ENCODE peak calls at places on chromosomes 13 and 19, in five cellular contexts. One of them, this sample, is unnamed.

GRCh38 chr19:12786149-12786870 is 5.0 kb upstream of the JUNB start:
- DNase-seq in adrenal gland: peak
- DNase-seq in breast epithelium: peak
- DNase-seq in fibroblast of mammary gland: no peak
- DNase-seq in left ventricle myocardium inferior: peak
- DNase-seq in this sample: peak

GRCh38 chr19:54552913-54553310 is 20.7 kb upstream of the LILRA2 start:
- DNase-seq in adrenal gland: no peak
- DNase-seq in breast epithelium: no peak
- DNase-seq in fibroblast of mammary gland: no peak
- DNase-seq in left ventricle myocardium inferior: no peak
- DNase-seq in this sample: peak

GRCh38 chr13:110560606-110561334 is 752 bp downstream of the RAB20 start:
- DNase-seq in adrenal gland: peak
- DNase-seq in breast epithelium: no peak
- DNase-seq in fibroblast of mammary gland: no peak
- DNase-seq in left ventricle myocardium inferior: peak
- DNase-seq in this sample: no peak

GRCh38 chr19:35608250-35608649 is 4.3 kb upstream of the HAUS5 start:
- DNase-seq in adrenal gland: no peak
- DNase-seq in breast epithelium: no peak
- DNase-seq in fibroblast of mammary gland: no peak
- DNase-seq in left ventricle myocardium inferior: no peak
- DNase-seq in this sample: no peak

GRCh38 chr13:83312194-83312593 is 570.1 kb downstream of the SLITRK1 start:
- DNase-seq in adrenal gland: no peak
- DNase-seq in breast epithelium: no peak
- DNase-seq in fibroblast of mammary gland: no peak
- DNase-seq in left ventricle myocardium inferior: no peak
- DNase-seq in this sample: no peak

GRCh38 chr13:31862828-31863227 is 123.5 kb downstream of the RXFP2 start:
- DNase-seq in adrenal gland: no peak
- DNase-seq in breast epithelium: no peak
- DNase-seq in fibroblast of mammary gland: no peak
- DNase-seq in left ventricle myocardium inferior: no peak
- DNase-seq in this sample: no peak

GRCh38 chr19:10286803-10287737 is at the start of gene ICAM4:
- DNase-seq in adrenal gland: peak
- DNase-seq in breast epithelium: no peak
- DNase-seq in fibroblast of mammary gland: no peak
- DNase-seq in left ventricle myocardium inferior: peak
- DNase-seq in this sample: peak

GRCh38 chr13:51180853-51181511 is 41.2 kb upstream of the FAM124A start:
- DNase-seq in adrenal gland: no peak
- DNase-seq in breast epithelium: no peak
- DNase-seq in fibroblast of mammary gland: no peak
- DNase-seq in left ventricle myocardium inferior: no peak
- DNase-seq in this sample: no peak

GRCh38 chr13:47277774-47278173 is 380.9 kb upstream of the HTR2A start:
- DNase-seq in adrenal gland: no peak
- DNase-seq in breast epithelium: no peak
- DNase-seq in fibroblast of mammary gland: peak
- DNase-seq in left ventricle myocardium inferior: no peak
- DNase-seq in this sample: no peak

GRCh38 chr19:56837892-56838679 is 2.4 kb downstream of the PEG3 start:
- DNase-seq in adrenal gland: peak
- DNase-seq in breast epithelium: peak
- DNase-seq in fibroblast of mammary gland: peak
- DNase-seq in left ventricle myocardium inferior: peak
- DNase-seq in this sample: peak

GRCh38 chr19:17601683-17602082 is 46.2 kb downstream of the COLGALT1 start:
- DNase-seq in adrenal gland: no peak
- DNase-seq in breast epithelium: no peak
- DNase-seq in fibroblast of mammary gland: no peak
- DNase-seq in left ventricle myocardium inferior: no peak
- DNase-seq in this sample: no peak

GRCh38 chr13:100875392-100876043 is 200.9 kb upstream of the TMTC4 start:
- DNase-seq in adrenal gland: no peak
- DNase-seq in breast epithelium: no peak
- DNase-seq in fibroblast of mammary gland: peak
- DNase-seq in left ventricle myocardium inferior: no peak
- DNase-seq in this sample: no peak

GRCh38 chr19:47447470-47448359 is 24.0 kb downstream of the SLC8A2 start:
- DNase-seq in adrenal gland: peak
- DNase-seq in breast epithelium: peak
- DNase-seq in fibroblast of mammary gland: peak
- DNase-seq in left ventricle myocardium inferior: peak
- DNase-seq in this sample: no peak

GRCh38 chr13:111269508-111269907 is 50.9 kb upstream of the TEX29 start:
- DNase-seq in adrenal gland: peak
- DNase-seq in breast epithelium: no peak
- DNase-seq in fibroblast of mammary gland: no peak
- DNase-seq in left ventricle myocardium inferior: no peak
- DNase-seq in this sample: no peak

GRCh38 chr13:114110091-114110829 is 22.2 kb downstream of the RASA3 start:
- DNase-seq in adrenal gland: no peak
- DNase-seq in breast epithelium: no peak
- DNase-seq in fibroblast of mammary gland: peak
- DNase-seq in left ventricle myocardium inferior: no peak
- DNase-seq in this sample: peak

GRCh38 chr13:39263033-39263432 is 224.8 kb downstream of the NHLRC3 start:
- DNase-seq in adrenal gland: peak
- DNase-seq in breast epithelium: no peak
- DNase-seq in fibroblast of mammary gland: peak
- DNase-seq in left ventricle myocardium inferior: no peak
- DNase-seq in this sample: peak

GRCh38 chr13:112057736-112058518 is 9.0 kb upstream of the SOX1 start:
- DNase-seq in adrenal gland: no peak
- DNase-seq in breast epithelium: no peak
- DNase-seq in fibroblast of mammary gland: no peak
- DNase-seq in left ventricle myocardium inferior: no peak
- DNase-seq in this sample: no peak

GRCh38 chr13:39452412-39452811 is 150.6 kb downstream of the LHFPL6 start:
- DNase-seq in adrenal gland: no peak
- DNase-seq in breast epithelium: no peak
- DNase-seq in fibroblast of mammary gland: peak
- DNase-seq in left ventricle myocardium inferior: no peak
- DNase-seq in this sample: no peak

GRCh38 chr13:41494202-41494601 is 36.9 kb downstream of the RGCC start:
- DNase-seq in adrenal gland: no peak
- DNase-seq in breast epithelium: no peak
- DNase-seq in fibroblast of mammary gland: no peak
- DNase-seq in left ventricle myocardium inferior: peak
- DNase-seq in this sample: no peak

GRCh38 chr13:43985437-43986051 is 105.8 kb downstream of the LACC1 start:
- DNase-seq in adrenal gland: no peak
- DNase-seq in breast epithelium: no peak
- DNase-seq in fibroblast of mammary gland: no peak
- DNase-seq in left ventricle myocardium inferior: no peak
- DNase-seq in this sample: no peak

GRCh38 chr13:51907040-51907732 is 45.4 kb downstream of the CCDC70 start:
- DNase-seq in adrenal gland: no peak
- DNase-seq in breast epithelium: no peak
- DNase-seq in fibroblast of mammary gland: no peak
- DNase-seq in left ventricle myocardium inferior: no peak
- DNase-seq in this sample: no peak

GRCh38 chr13:26679945-26680516 is 80.6 kb downstream of the GPR12 start:
- DNase-seq in adrenal gland: no peak
- DNase-seq in breast epithelium: no peak
- DNase-seq in fibroblast of mammary gland: peak
- DNase-seq in left ventricle myocardium inferior: no peak
- DNase-seq in this sample: no peak

GRCh38 chr19:44756089-44756562 is 7.6 kb downstream of the BCL3 start:
- DNase-seq in adrenal gland: no peak
- DNase-seq in breast epithelium: no peak
- DNase-seq in fibroblast of mammary gland: no peak
- DNase-seq in left ventricle myocardium inferior: no peak
- DNase-seq in this sample: no peak

GRCh38 chr19:44754743-44755066 is 6.2 kb downstream of the BCL3 start:
- DNase-seq in adrenal gland: no peak
- DNase-seq in breast epithelium: no peak
- DNase-seq in fibroblast of mammary gland: no peak
- DNase-seq in left ventricle myocardium inferior: no peak
- DNase-seq in this sample: no peak

GRCh38 chr19:44753619-44753931 is 5.1 kb downstream of the BCL3 start:
- DNase-seq in adrenal gland: no peak
- DNase-seq in breast epithelium: no peak
- DNase-seq in fibroblast of mammary gland: no peak
- DNase-seq in left ventricle myocardium inferior: no peak
- DNase-seq in this sample: no peak

GRCh38 chr19:44753932-44754742 is 5.6 kb downstream of the BCL3 start:
- DNase-seq in adrenal gland: peak
- DNase-seq in breast epithelium: peak
- DNase-seq in fibroblast of mammary gland: peak
- DNase-seq in left ventricle myocardium inferior: peak
- DNase-seq in this sample: peak

DNA sequence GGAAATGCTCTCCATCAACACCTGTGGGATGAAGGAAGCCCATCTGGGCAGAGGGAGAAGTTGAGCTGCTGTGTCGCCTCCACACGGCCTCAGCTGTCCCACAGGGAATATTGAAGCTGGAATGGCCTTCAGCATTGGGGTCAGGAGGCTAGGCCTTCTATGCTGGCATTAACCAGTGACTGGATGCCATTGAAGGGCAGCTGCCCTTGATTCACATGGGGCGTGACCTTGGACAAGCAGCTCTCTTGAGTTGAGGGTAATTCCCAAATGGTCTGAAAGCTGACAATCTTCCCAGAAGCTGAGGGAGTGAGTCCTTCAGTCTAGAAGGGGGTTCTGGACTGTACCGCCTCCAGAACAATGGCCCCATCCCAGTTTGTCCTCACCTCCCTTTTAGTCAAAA is 6.7 kb downstream of the BCL3 start:
- DNase-seq in adrenal gland: no peak
- DNase-seq in breast epithelium: no peak
- DNase-seq in fibroblast of mammary gland: no peak
- DNase-seq in left ventricle myocardium inferior: no peak
- DNase-seq in this sample: no peak
- H3K4me3 ChIP-seq in adrenal gland: no peak
- H3K4me3 ChIP-seq in breast epithelium: peak
- H3K4me3 ChIP-seq in fibroblast of mammary gland: no peak
- H3K4me3 ChIP-seq in left ventricle myocardium inferior: peak
- H3K4me3 ChIP-seq in this sample: no peak

DNA sequence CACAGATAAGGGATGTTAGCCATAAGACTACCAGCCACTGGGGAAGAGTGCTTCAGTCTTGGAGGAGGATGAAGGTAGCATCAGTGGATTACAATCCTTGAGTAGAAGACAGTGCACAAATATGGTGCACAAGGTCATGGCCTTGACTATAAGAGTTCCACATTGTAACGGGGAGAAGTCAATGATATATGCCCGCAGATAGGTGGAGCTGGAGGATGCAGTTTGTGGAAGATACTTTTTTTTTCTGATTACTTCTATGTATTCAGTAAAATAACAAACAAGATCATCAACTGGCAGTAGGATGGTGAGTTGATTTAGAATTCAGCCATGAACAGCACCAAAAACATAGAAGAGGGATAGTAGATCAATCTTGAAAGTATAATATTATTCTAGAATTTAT is 926.8 kb upstream of the MIR17HG start:
- DNase-seq in adrenal gland: no peak
- DNase-seq in breast epithelium: no peak
- DNase-seq in fibroblast of mammary gland: peak
- DNase-seq in left ventricle myocardium inferior: no peak
- DNase-seq in this sample: no peak
- TF ChIP-seq CTCF in adrenal gland: no peak
- TF ChIP-seq CTCF in breast epithelium: no peak
- TF ChIP-seq CTCF in fibroblast of mammary gland: peak
- TF ChIP-seq CTCF in left ventricle myocardium inferior: no peak
- TF ChIP-seq CTCF in this sample: no peak

GRCh38 chr19:4580021-4580901 is 20.8 kb upstream of the SEMA6B start:
- DNase-seq in adrenal gland: no peak
- DNase-seq in breast epithelium: no peak
- DNase-seq in fibroblast of mammary gland: no peak
- DNase-seq in left ventricle myocardium inferior: no peak
- DNase-seq in this sample: no peak

GRCh38 chr19:4580961-4581380 is 21.5 kb upstream of the SEMA6B start:
- DNase-seq in adrenal gland: no peak
- DNase-seq in breast epithelium: no peak
- DNase-seq in fibroblast of mammary gland: no peak
- DNase-seq in left ventricle myocardium inferior: no peak
- DNase-seq in this sample: no peak

GRCh38 chr19:4582112-4582553 is 22.6 kb upstream of the SEMA6B start:
- DNase-seq in adrenal gland: no peak
- DNase-seq in breast epithelium: no peak
- DNase-seq in fibroblast of mammary gland: no peak
- DNase-seq in left ventricle myocardium inferior: no peak
- DNase-seq in this sample: no peak

GRCh38 chr19:4582980-4583842 is 23.7 kb upstream of the SEMA6B start:
- DNase-seq in adrenal gland: peak
- DNase-seq in breast epithelium: no peak
- DNase-seq in fibroblast of mammary gland: no peak
- DNase-seq in left ventricle myocardium inferior: no peak
- DNase-seq in this sample: no peak

DNA sequence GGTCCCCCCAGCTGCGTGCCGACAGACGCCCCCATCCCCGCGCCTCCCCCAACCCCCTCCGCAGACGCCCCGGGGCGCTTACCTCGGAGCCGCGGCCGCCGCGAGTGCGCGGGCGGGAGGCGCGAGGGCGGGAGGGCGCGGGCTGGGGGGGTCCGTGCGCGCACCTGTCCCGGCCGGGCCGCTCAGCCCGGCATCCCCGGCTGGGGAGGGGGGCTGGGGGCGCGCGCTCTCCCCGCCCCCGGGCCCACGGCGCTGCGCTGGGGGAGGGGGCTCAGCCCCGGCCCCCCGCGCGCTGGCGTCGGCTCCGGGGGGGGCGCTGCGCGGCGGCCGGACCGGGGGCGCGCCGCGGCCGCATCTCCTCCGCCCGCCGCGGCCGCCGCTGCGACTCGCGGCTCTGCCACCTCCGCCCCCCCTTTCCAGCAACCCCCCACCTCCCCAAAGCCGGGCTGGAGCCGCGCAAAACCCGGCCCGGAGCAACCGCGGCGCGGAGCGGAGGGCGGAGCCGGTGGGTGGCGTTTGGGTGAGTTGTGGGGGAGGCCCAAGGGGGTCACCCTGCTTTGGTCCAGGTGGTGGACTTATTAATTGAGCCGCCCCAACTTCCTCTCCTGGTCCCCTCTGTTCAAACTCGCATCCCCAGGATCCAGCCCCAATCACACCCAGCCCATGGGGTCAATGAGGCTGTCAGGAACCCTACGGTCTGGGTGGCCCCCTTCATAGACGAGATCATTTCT is 22.1 kb upstream of the SEMA6B start:
- DNase-seq in adrenal gland: no peak
- DNase-seq in breast epithelium: no peak
- DNase-seq in fibroblast of mammary gland: no peak
- DNase-seq in left ventricle myocardium inferior: no peak
- DNase-seq in this sample: no peak
- H3K4me3 ChIP-seq in adrenal gland: no peak
- H3K4me3 ChIP-seq in breast epithelium: peak
- H3K4me3 ChIP-seq in fibroblast of mammary gland: no peak
- H3K4me3 ChIP-seq in left ventricle myocardium inferior: peak
- H3K4me3 ChIP-seq in this sample: no peak

DNA sequence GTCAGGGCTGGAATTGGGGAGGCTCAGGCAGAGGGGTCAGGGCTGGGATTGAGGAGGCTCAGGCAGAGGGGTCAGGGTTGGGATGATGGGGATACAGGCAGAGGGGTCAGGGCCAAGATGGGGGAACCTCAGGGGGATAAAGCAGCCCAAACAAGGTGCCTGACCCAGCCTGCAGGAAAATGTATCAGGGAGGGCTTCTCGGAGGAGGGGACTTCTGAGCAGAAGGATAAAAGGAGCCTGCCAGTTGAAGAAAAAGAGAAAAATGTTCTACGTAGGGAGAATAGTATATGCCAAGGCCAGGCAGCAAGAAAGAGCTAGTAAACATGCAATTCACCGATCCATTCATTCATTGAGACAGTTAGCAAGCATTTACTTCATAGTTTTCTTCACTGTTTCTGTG is 84.8 kb downstream of the MAP4K1 start:
- DNase-seq in adrenal gland: no peak
- DNase-seq in breast epithelium: no peak
- DNase-seq in fibroblast of mammary gland: no peak
- DNase-seq in left ventricle myocardium inferior: no peak
- DNase-seq in this sample: no peak
- TF ChIP-seq CTCF in adrenal gland: no peak
- TF ChIP-seq CTCF in breast epithelium: no peak
- TF ChIP-seq CTCF in fibroblast of mammary gland: no peak
- TF ChIP-seq CTCF in left ventricle myocardium inferior: no peak
- TF ChIP-seq CTCF in this sample: no peak